ENCODE peak calls at places on chromosome 13, in four cellular contexts. K is cardiac fibroblast, X is H9, N is GM10248. G is an unnamed sample.

GRCh38 chr13:105464249-105464648 is 1071.2 kb downstream of the EFNB2 start:
- DNase-seq in K (no peak), X (no peak), N (no peak), G (no peak)

GRCh38 chr13:112977091-112977490 is 8.1 kb downstream of the MCF2L start:
- DNase-seq in K (no peak), N (no peak), X (no peak), G (no peak)

GRCh38 chr13:47903836-47904235 is 97.2 kb downstream of the SUCLA2 start:
- DNase-seq in X (no peak), N (no peak), K (peak), G (no peak)

GRCh38 chr13:109869312-109870237 is 83.2 kb upstream of the IRS2 start:
- DNase-seq in X (peak), N (no peak), K (peak), G (no peak)

GRCh38 chr13:112648966-112649690 is 40.7 kb upstream of the ATP11A start:
- DNase-seq in X (no peak), N (no peak), K (no peak), G (no peak)

GRCh38 chr13:42378383-42378780 is 106.4 kb downstream of the AKAP11 start:
- DNase-seq in X (no peak), N (no peak), K (no peak), G (no peak)

GRCh38 chr13:29935309-29935981 is 85.0 kb upstream of the UBL3 start:
- DNase-seq in N (peak), K (no peak), X (no peak), G (no peak)

GRCh38 chr13:91353494-91353893 is 6.0 kb downstream of the MIR17HG start:
- DNase-seq in K (no peak), N (no peak), X (no peak), G (no peak)

GRCh38 chr13:47858678-47859050 is 142.4 kb downstream of the SUCLA2 start:
- DNase-seq in K (peak), N (no peak), X (no peak), G (no peak)

GRCh38 chr13:66424417-66424816 is 805.7 kb downstream of the PCDH9 start:
- DNase-seq in X (no peak), N (no peak), K (peak), G (no peak)

GRCh38 chr13:91155512-91156114 is 191.9 kb upstream of the MIR17HG start:
- DNase-seq in X (no peak), K (no peak), N (no peak), G (no peak)

GRCh38 chr13:51714663-51715168 is 89.2 kb downstream of the DHRS12 start:
- DNase-seq in X (no peak), N (peak), K (peak), G (no peak)

GRCh38 chr13:37869506-37869755 is 141 bp downstream of the TRPC4 start:
- DNase-seq in N (no peak), K (no peak), X (peak), G (no peak)

GRCh38 chr13:97496511-97496910 is 62.5 kb downstream of the RAP2A start:
- DNase-seq in X (no peak), K (peak), N (no peak), G (no peak)

GRCh38 chr13:63094717-63095116 is 1679.1 kb upstream of the PCDH20 start:
- DNase-seq in K (no peak), N (no peak), X (no peak), G (no peak)

GRCh38 chr13:46728777-46729176 is 68.2 kb downstream of the ESD start:
- DNase-seq in N (peak), X (no peak), K (no peak), G (no peak)
- TF ChIP-seq CTCF in N (no peak), X (peak), K (peak), G (no peak)

DNA sequence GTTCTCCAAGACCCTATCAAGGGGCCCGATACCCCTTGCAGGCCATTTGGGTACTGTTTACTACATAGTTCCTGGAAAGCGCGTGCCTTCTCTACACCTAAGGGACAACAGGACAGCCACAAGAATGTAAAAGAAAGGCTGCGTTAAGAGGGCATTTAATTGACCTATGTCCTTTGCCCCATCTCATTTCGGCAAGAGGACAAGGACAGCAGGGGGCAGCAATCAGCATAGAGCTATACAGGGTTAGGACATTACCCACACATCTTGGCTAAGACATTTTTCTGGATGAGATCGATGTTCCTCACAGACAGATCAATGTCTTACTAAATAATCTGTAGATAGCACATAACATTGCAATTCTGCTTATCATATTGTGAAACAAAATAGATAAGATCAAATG is 41.2 kb downstream of the FLT3 start:
- DNase-seq in K (peak), N (peak), X (peak), G (no peak)
- TF ChIP-seq CTCF in K (peak), N (peak), X (peak), G (peak)

DNA sequence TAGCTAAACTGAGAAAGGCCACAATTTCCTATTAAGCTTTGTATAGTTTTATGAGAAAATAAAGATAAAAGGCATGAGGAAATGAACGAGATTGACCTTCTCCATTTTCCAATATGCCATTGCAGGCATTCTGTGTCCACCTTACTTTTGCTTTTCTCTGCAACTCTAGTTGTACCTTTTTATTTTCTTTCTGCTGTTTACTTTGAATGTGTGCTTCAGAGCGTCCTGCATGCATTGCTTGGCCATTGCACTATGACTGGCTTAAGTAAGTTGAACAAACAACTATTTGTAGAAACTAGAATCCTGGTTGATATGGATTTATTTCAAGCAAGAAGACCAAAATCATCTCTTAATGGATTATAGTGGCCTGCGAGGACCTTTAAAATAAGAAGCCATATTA is 510.3 kb downstream of the GPC6 start:
- DNase-seq in K (no peak), N (no peak), X (no peak), G (no peak)
- TF ChIP-seq CTCF in K (no peak), N (no peak), X (no peak), G (no peak)

DNA sequence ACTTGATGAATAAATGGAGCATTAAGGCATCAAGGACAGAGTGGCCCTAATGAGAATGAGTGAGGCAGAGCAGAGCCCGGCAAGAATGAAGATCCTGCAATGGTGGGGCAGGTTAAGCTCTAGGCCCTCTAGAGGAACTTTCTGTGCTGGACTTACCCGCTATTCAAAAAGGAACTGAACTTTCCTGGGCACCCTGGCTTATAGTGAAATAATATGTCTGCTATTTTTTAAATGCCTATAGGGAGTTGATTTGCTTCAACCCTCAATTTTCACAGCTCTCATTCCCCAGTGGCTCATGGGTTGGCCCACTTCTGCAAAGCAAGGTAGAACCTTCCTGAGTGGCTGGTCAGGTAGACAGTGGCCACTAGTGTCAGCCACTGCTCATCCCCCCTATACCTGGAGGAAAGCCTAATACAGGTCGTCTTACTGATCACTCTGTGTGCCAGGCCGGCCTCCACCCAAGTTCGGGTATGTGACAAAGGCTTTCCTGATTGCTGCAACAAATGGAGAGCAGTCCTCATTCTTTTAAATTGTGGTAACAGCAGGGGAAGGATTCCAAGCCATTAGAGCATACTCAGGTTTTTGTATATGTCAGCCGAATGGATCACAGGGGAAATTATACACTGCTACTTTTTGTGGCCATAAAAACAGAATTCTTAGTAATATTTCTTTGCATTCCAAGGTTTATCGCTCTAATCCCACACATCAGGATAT is 103.0 kb downstream of the KL start:
- DNase-seq in N (no peak), K (no peak), X (no peak), G (no peak)
- TF ChIP-seq CTCF in N (no peak), K (no peak), X (no peak), G (no peak)

GRCh38 chr13:102903659-102904407 is 58.0 kb downstream of the ERCC5 start:
- DNase-seq in X (no peak), K (peak), N (peak), G (no peak)
- TF ChIP-seq CTCF in X (peak), K (peak), N (peak), G (peak)

GRCh38 chr13:36559388-36559787 is 114.4 kb upstream of the SERTM1 start:
- DNase-seq in K (no peak), X (no peak), N (no peak), G (no peak)
- TF ChIP-seq CTCF in K (no peak), X (no peak), N (no peak), G (no peak)

GRCh38 chr13:31162151-31163008 is 676 bp upstream of the HSPH1 start:
- DNase-seq in X (peak), K (peak), N (peak), G (peak)

GRCh38 chr13:31160857-31161582 is 684 bp downstream of the HSPH1 start:
- DNase-seq in N (peak), X (no peak), K (peak), G (peak)

GRCh38 chr13:31159306-31159705 is 2.4 kb downstream of the HSPH1 start:
- DNase-seq in X (no peak), N (no peak), K (no peak), G (no peak)

GRCh38 chr13:31166591-31166990 is 4.9 kb upstream of the HSPH1 start:
- DNase-seq in X (no peak), K (no peak), N (no peak), G (no peak)

GRCh38 chr13:31161583-31162150 is at the start of gene HSPH1:
- DNase-seq in N (peak), K (peak), X (peak), G (peak)
- TF ChIP-seq CTCF in N (peak), K (no peak), X (peak), G (no peak)

GRCh38 chr13:108342369-108343289 is 73.1 kb downstream of the TNFSF13B start:
- DNase-seq in K (peak), X (no peak), N (peak), G (no peak)
- TF ChIP-seq CTCF in K (peak), X (peak), N (no peak), G (peak)

G was measured in CD14-positive monocyte.